ENCODE peak calls at places on chromosomes 11 and 22, in four cellular contexts. One of them, this sample, is unnamed.

GRCh38 chr11:120182790-120183491 is 27.9 kb upstream of the OAF start:
- DNase-seq in GM12878: no peak
- DNase-seq in IMR-90: no peak
- DNase-seq in left lung: peak
- DNase-seq in this sample: no peak

GRCh38 chr11:129611661-129612566 is 203.7 kb upstream of the TMEM45B start:
- DNase-seq in left lung: no peak
- DNase-seq in IMR-90: no peak
- DNase-seq in GM12878: no peak
- DNase-seq in this sample: no peak

GRCh38 chr22:44584256-44584902 is 86.3 kb upstream of the RTL6 start:
- DNase-seq in IMR-90: no peak
- DNase-seq in GM12878: no peak
- DNase-seq in left lung: peak
- DNase-seq in this sample: peak

GRCh38 chr11:84887055-84887629 is 740.0 kb downstream of the DLG2 start:
- DNase-seq in left lung: no peak
- DNase-seq in IMR-90: no peak
- DNase-seq in GM12878: no peak
- DNase-seq in this sample: no peak

GRCh38 chr11:102085864-102086551 is 24.2 kb upstream of the YAP1 start:
- DNase-seq in IMR-90: peak
- DNase-seq in GM12878: no peak
- DNase-seq in left lung: no peak
- DNase-seq in this sample: no peak

GRCh38 chr11:46348986-46349401 is 1.7 kb downstream of the DGKZ start:
- DNase-seq in left lung: no peak
- DNase-seq in IMR-90: no peak
- DNase-seq in GM12878: no peak
- DNase-seq in this sample: no peak

GRCh38 chr11:94885133-94885532 is 88.2 kb downstream of the CWC15 start:
- DNase-seq in IMR-90: no peak
- DNase-seq in GM12878: peak
- DNase-seq in left lung: no peak
- DNase-seq in this sample: no peak

GRCh38 chr22:24236656-24237055 is 8.2 kb downstream of the GGT5 start:
- DNase-seq in GM12878: no peak
- DNase-seq in IMR-90: no peak
- DNase-seq in left lung: no peak
- DNase-seq in this sample: no peak

GRCh38 chr11:44988981-44989635 is 38.4 kb upstream of the TP53I11 start:
- DNase-seq in IMR-90: no peak
- DNase-seq in left lung: no peak
- DNase-seq in GM12878: no peak
- DNase-seq in this sample: no peak

GRCh38 chr11:128902515-128903066 is 11.4 kb downstream of the KCNJ5 start:
- DNase-seq in GM12878: no peak
- DNase-seq in left lung: no peak
- DNase-seq in IMR-90: peak
- DNase-seq in this sample: no peak

GRCh38 chr11:789951-790350 is at the start of gene CEND1:
- DNase-seq in left lung: no peak
- DNase-seq in IMR-90: peak
- DNase-seq in GM12878: no peak
- DNase-seq in this sample: no peak

GRCh38 chr11:122850076-122850631 is 11.9 kb downstream of the CRTAM start:
- DNase-seq in IMR-90: peak
- DNase-seq in left lung: no peak
- DNase-seq in GM12878: no peak
- DNase-seq in this sample: no peak

GRCh38 chr11:34987617-34988016 is 71.2 kb downstream of the PDHX start:
- DNase-seq in GM12878: no peak
- DNase-seq in IMR-90: peak
- DNase-seq in left lung: no peak
- DNase-seq in this sample: no peak

GRCh38 chr11:68682531-68682931 is 1.8 kb upstream of the GAL start:
- DNase-seq in left lung: no peak
- DNase-seq in IMR-90: peak
- DNase-seq in GM12878: no peak
- DNase-seq in this sample: no peak

DNA sequence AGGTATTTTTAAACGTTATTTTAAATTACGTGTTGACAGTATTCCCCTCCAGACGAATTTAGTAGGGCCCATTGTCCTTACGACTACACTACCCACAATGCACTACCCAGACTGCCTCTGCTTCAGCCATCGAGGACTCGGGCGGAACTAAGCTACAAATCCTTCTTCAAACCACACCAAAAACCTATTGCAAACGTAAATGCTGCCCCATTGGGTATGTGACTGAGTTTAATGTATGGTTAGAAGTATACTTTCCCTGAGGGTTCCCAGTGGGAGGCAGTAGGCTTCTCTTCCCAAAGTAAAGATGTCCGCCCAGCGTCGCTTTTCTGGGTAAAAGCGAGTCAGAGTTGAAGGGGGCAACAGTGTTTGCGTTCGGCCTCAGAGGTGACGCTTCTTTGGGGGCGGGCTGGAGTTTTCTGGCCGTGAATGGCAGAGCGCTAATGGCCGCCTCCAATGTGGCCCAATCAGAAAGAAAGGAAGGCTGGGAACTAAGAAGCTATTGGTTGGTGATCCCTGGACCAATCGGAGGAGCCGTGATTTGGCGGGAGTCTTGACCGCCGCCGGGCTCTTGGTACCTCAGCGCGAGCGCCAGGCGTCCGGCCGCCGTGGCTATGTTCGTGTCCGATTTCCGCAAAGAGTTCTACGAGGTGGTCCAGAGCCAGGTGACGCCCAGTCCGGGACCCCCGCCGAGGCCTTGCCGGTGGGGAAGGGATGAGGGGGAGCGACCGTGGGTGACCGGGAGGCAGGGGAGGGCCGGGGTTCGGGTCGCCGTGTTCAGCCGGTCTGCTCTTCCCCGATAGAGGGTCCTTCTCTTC is at the start of gene CDC45:
- DNase-seq in IMR-90: peak
- DNase-seq in GM12878: peak
- DNase-seq in left lung: peak
- DNase-seq in this sample: peak
- H3K27ac ChIP-seq in IMR-90: peak
- H3K27ac ChIP-seq in GM12878: peak
- H3K27ac ChIP-seq in left lung: peak
- H3K27ac ChIP-seq in this sample: peak

DNA sequence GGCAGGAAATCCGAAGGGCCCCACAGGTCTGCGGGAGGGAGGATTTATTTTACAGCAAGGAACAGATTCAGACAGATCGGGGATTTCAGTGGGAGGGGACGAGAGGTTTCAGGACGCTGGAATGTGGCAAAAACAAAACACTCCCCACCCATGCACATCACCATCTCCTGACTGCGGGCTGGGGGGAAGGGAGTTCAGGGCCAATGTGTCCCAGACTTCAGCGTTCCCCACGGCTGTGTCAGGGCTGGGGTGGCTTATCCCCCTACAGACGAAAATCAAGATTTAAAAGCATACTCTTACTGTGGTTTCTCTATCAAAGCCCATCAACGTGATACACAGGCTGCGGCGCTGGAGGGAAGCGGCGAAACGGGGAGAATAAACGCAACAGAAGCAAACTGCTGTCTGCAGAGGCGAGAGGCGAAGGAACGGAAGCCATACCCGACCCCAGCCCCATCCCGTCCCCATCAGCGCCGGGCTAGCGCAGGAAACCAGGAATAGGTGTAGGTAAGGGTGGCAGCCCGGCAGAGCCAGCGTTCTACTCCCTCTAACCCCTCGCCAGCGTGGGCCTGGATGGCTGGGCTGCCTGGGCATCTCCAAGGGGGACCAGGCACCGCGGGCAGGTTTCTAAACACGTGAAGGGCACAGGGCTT is 2.7 kb downstream of the TENM4 start:
- DNase-seq in IMR-90: peak
- DNase-seq in GM12878: no peak
- DNase-seq in left lung: no peak
- DNase-seq in this sample: no peak
- H3K4me3 ChIP-seq in IMR-90: peak
- H3K4me3 ChIP-seq in GM12878: no peak
- H3K4me3 ChIP-seq in left lung: peak
- H3K4me3 ChIP-seq in this sample: peak

DNA sequence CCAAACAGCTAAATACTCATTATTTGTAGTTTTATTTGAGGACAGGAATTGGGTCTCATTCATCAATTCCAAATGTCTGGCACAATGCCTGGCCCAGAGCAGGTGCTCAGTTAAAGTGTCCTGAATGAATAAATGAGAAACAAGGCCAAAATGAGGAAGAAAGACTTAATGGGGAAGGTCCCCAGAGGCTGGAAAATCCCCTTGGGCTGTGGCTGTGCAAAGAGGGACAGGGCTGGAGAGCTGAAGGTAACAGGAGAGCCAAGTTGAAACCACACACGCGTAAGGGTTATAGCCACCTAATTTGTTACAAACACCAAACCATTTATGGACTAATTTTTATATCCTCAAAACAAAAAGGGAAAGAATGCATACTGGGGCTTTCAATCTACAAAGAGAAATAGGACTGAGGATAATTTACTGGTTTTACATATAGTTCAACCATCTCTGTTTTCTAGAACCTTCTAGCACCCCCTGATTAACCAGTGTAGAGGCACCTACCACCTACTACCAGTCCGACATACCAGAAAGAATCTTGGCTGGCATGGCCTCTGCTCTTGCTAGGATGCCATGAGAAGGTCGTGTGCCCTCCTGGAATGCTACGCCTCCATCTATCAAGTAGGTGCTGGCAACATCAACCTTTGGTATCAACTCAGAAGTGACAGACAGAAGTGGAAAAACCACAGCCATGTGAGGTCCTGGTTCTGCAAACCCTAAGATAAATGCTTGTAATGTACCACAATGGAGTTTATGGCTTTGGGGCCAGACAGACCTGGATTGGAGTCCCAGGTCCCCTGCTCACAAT is 28.4 kb downstream of the MYH9 start:
- DNase-seq in IMR-90: no peak
- DNase-seq in left lung: no peak
- DNase-seq in GM12878: peak
- DNase-seq in this sample: no peak
- H3K27ac ChIP-seq in IMR-90: peak
- H3K27ac ChIP-seq in left lung: peak
- H3K27ac ChIP-seq in GM12878: peak
- H3K27ac ChIP-seq in this sample: peak

GRCh38 chr11:72070486-72070885 is 9.9 kb downstream of the NUMA1 start:
- DNase-seq in IMR-90: no peak
- DNase-seq in GM12878: no peak
- DNase-seq in left lung: no peak
- DNase-seq in this sample: no peak

GRCh38 chr11:72067266-72067665 is 13.1 kb downstream of the NUMA1 start:
- DNase-seq in left lung: no peak
- DNase-seq in IMR-90: no peak
- DNase-seq in GM12878: no peak
- DNase-seq in this sample: no peak

GRCh38 chr11:72067676-72068075 is 12.7 kb downstream of the NUMA1 start:
- DNase-seq in left lung: no peak
- DNase-seq in GM12878: no peak
- DNase-seq in IMR-90: no peak
- DNase-seq in this sample: no peak

GRCh38 chr11:72069787-72070251 is 10.5 kb downstream of the NUMA1 start:
- DNase-seq in left lung: peak
- DNase-seq in GM12878: no peak
- DNase-seq in IMR-90: peak
- DNase-seq in this sample: peak

GRCh38 chr11:72069200-72069599 is 11.1 kb downstream of the NUMA1 start:
- DNase-seq in IMR-90: no peak
- DNase-seq in GM12878: no peak
- DNase-seq in left lung: no peak
- DNase-seq in this sample: no peak
- H3K4me3 ChIP-seq in IMR-90: peak
- H3K4me3 ChIP-seq in GM12878: peak
- H3K4me3 ChIP-seq in left lung: peak
- H3K4me3 ChIP-seq in this sample: peak

GRCh38 chr11:117933930-117934329 is 4.7 kb upstream of the TMPRSS13 start:
- DNase-seq in left lung: peak
- DNase-seq in IMR-90: no peak
- DNase-seq in GM12878: no peak
- DNase-seq in this sample: peak

GRCh38 chr11:117934526-117935307 is 5.5 kb upstream of the TMPRSS13 start:
- DNase-seq in left lung: peak
- DNase-seq in GM12878: no peak
- DNase-seq in IMR-90: no peak
- DNase-seq in this sample: peak

GRCh38 chr11:117940736-117941135 is 11.5 kb upstream of the TMPRSS13 start:
- DNase-seq in GM12878: no peak
- DNase-seq in IMR-90: no peak
- DNase-seq in left lung: no peak
- DNase-seq in this sample: no peak

GRCh38 chr11:117933475-117933874 is 4.3 kb upstream of the TMPRSS13 start:
- DNase-seq in IMR-90: no peak
- DNase-seq in GM12878: no peak
- DNase-seq in left lung: peak
- DNase-seq in this sample: peak

GRCh38 chr11:117936973-117937372 is 7.8 kb upstream of the TMPRSS13 start:
- DNase-seq in GM12878: no peak
- DNase-seq in IMR-90: no peak
- DNase-seq in left lung: no peak
- DNase-seq in this sample: no peak
- H3K27ac ChIP-seq in GM12878: no peak
- H3K27ac ChIP-seq in IMR-90: no peak
- H3K27ac ChIP-seq in left lung: no peak
- H3K27ac ChIP-seq in this sample: no peak

DNA sequence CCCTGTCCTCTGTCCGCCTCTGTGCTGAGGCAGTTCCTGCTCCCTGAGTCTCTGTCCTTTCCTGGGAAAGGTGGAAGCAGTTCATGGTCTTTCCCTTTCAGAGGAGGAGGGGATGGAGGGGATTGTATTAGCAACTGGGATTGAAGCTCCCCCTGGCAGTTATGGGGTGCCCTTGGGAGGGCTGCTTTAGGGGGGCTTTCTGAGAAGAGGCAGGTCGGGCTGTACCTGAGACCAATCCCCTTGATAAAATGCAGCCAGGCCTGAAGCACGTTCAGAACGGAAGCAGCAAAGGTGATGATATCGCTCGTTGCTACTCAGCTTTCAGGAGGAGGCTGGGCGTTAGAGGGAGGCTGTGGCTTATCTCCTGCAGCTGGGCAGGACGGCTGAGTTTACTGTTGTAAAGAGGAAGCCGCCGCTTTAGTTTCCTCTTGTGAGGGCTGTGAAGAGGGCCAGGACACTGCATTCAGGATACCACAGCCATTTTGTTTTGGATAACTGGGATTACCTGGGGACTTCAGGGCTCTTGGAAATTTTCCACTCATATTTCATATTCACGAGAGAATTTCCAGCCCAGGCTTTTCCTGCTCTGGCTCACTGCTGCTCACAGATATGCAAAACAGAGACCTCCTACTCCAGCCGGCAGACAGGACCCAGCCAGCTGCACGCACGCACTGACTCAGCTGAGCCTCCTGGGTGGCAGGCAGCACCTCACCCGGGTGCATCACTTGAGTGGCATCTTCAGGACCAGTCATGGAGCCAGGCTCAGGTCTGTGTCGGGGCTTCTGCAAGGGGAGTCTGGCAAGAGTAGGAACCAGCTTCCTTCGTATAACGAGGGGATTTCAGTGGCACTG is 798 bp downstream of the AMPD3 start:
- DNase-seq in left lung: peak
- DNase-seq in IMR-90: peak
- DNase-seq in GM12878: peak
- DNase-seq in this sample: peak
- H3K4me3 ChIP-seq in left lung: peak
- H3K4me3 ChIP-seq in IMR-90: peak
- H3K4me3 ChIP-seq in GM12878: peak
- H3K4me3 ChIP-seq in this sample: peak

GRCh38 chr22:36330655-36331305 is 57.0 kb downstream of the MYH9 start:
- DNase-seq in left lung: no peak
- DNase-seq in GM12878: no peak
- DNase-seq in IMR-90: peak
- DNase-seq in this sample: no peak
- H3K27ac ChIP-seq in left lung: peak
- H3K27ac ChIP-seq in GM12878: peak
- H3K27ac ChIP-seq in IMR-90: peak
- H3K27ac ChIP-seq in this sample: peak